ENCODE peak calls at places on chromosome 21, in five cellular contexts. U is IMR-90, L is neuronal stem cell, D is H1, S is H9. K is an unnamed sample.

GRCh38 chr21:24634749-24635148 is 972.5 kb downstream of the MRPL39 start:
- DNase-seq in U (no peak), L (no peak), D (no peak), S (no peak), K (no peak)

GRCh38 chr21:32800056-32800455 is 28.5 kb upstream of the PAXBP1 start:
- DNase-seq in U (peak), L (no peak), D (no peak), S (no peak), K (no peak)

GRCh38 chr21:17343055-17343454 is 169.8 kb upstream of the CXADR start:
- DNase-seq in U (peak), L (peak), D (no peak), S (no peak), K (peak)

GRCh38 chr21:15521644-15522001 is 208.2 kb upstream of the USP25 start:
- DNase-seq in U (no peak), L (no peak), D (no peak), S (no peak), K (no peak)

GRCh38 chr21:32611471-32611997 is 643 bp downstream of the CFAP298 start:
- DNase-seq in U (peak), L (no peak), D (no peak), S (no peak), K (peak)

GRCh38 chr21:21187579-21187978 is 189.4 kb downstream of the NCAM2 start:
- DNase-seq in U (peak), L (no peak), D (no peak), S (no peak), K (no peak)

GRCh38 chr21:27734146-27734545 is 767.3 kb upstream of the ADAMTS5 start:
- DNase-seq in U (peak), L (no peak), D (no peak), S (no peak), K (peak)

GRCh38 chr21:17585875-17586450 is 26.7 kb downstream of the BTG3 start:
- DNase-seq in U (peak), L (peak), D (no peak), S (no peak), K (peak)

GRCh38 chr21:36478941-36479340 is 981 bp downstream of the CLDN14 start:
- DNase-seq in U (no peak), L (no peak), D (peak), S (peak), K (peak)

DNA sequence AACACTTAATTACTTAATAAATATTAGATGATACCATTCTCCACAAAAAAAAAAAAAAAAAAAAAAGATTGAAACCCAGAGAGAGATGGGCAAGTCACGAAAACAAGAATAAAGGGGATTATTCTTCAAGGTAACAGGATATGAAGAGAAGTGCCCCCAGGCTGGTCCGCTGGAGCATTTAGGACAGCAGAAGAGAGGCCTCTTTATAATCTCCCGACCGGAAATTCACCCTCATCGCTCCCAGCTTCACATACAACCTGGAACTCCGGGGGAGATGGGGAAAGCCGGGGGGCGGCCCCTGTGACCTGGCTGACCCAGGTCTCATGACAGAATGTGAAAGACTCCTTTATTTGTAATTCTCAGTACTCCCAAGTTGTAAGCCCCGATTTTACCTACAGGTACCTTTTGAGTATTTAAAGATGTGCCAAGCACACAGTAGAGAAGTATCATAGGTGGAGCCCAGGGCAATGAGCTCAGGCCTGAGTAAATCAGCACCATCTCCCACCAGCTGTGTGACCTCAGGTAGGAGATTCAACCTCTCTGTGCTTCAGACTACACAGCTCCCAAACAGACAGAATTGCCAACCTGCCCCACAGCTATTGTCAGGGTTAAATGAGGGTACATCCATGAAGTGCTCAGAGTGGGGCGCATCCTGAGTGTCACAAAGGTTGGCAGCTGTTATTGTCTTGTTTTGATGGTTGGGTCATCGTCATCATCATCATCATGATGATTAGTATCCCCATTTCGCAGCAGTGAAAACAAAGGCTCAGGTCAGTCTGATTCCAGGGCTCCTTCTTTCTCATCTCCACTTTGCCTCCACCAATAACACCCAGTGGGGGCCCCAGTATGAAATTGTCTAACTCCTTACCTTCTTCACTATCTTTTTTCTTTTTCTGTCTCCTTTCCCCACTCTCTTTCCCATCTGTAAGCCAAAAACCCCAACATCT is 148.4 kb downstream of the PSMG1 start:
- DNase-seq in U (no peak), L (no peak), D (no peak), S (no peak), K (no peak)
- H3K9ac ChIP-seq in U (no peak), L (no peak), D (no peak), S (no peak), K (no peak)

GRCh38 chr21:38295997-38296764 is 39.4 kb downstream of the KCNJ15 start:
- DNase-seq in U (peak), L (no peak), D (no peak), S (no peak), K (no peak)
- H2BK5ac ChIP-seq in U (peak), L (no peak), D (no peak), S (no peak), K (no peak)

GRCh38 chr21:45322960-45323461 is 35.3 kb upstream of the POFUT2 start:
- DNase-seq in U (no peak), L (no peak), D (no peak), S (peak), K (no peak)
- H3K4me2 ChIP-seq in U (no peak), L (no peak), D (no peak), S (no peak), K (no peak)

DNA sequence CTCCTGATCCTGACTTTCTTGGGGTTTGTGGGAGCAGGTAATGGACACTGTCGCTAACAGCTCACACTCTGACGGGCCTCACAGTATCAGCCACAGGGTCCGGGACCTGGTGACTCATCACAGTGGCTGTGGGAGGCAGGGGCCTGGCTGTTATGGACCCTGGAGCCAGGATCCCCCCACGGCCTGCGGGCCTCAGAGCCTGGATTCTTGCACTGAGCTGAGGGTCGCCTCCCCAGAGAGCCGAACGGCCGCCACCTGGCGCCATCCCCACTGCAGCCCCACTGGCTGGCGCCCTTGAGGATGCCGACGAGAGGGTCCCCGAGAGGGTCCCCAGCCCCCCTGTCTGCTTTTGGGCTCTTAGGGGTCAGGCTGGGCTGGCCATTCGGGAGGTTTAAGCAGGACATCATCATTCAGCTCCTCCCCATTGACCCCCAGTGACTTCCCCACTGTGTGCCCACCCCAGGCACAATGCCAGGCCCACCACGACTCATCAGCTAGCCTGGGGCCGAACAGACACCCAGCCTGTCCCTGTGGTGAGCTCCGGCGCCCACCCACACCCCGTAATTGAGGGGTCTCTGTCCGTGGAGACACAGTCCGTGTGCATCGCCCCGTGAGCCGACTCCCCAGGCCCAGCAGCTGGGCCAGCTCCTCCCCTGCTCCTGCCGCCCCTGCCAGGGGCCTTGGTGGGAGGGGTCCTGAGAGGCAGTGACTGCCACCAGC is 30.8 kb upstream of the TRAPPC10 start:
- DNase-seq in U (no peak), L (no peak), D (no peak), S (no peak), K (no peak)
- H3K9ac ChIP-seq in U (no peak), L (no peak), D (no peak), S (no peak), K (no peak)

GRCh38 chr21:39661121-39661520 is 48.4 kb downstream of the B3GALT5 start:
- DNase-seq in U (no peak), L (no peak), D (no peak), S (no peak), K (no peak)

GRCh38 chr21:39660191-39660590 is 47.5 kb downstream of the B3GALT5 start:
- DNase-seq in U (peak), L (no peak), D (no peak), S (no peak), K (no peak)

GRCh38 chr21:39660596-39660995 is 47.9 kb downstream of the B3GALT5 start:
- DNase-seq in U (peak), L (no peak), D (no peak), S (no peak), K (peak)

GRCh38 chr21:39658066-39658465 is 45.3 kb downstream of the B3GALT5 start:
- DNase-seq in U (no peak), L (no peak), D (no peak), S (no peak), K (no peak)

DNA sequence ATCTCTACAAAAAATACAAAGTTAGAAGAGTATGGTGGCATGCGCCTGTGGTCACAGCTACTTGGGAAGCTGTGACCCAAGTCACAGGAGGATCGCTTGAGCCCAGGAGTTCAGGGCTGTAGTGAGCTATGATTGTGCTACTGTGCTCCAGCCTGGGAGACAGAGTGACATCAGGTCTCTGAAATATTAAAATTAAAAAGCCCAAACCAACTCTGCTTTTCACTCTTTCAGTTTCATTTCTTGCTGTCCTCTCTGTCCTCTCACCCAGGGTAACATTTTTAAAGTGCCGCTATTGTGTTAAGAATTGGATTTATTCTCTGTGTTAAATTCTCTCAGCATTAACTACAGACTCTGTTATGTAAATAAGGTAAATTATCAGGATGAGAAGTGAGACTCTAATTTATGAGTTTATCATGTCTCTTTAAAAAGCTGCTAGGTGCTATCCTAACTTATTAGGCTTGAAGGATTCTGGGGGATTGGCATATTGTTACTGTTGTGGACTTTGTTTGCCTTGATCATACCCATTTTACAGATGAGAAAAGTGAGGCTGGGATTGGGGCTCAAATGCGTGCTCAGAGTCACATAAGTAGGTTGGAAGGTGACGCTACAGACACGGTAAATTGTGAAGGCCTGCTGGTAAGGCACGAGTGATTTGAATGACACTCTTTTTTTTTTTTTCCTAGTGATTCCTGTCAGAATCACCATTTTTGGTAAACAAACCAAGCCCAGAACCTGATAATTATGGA is 46.5 kb downstream of the B3GALT5 start:
- DNase-seq in U (no peak), L (no peak), D (no peak), S (no peak), K (no peak)
- H2BK5ac ChIP-seq in U (no peak), L (no peak), D (no peak), S (no peak), K (no peak)

DNA sequence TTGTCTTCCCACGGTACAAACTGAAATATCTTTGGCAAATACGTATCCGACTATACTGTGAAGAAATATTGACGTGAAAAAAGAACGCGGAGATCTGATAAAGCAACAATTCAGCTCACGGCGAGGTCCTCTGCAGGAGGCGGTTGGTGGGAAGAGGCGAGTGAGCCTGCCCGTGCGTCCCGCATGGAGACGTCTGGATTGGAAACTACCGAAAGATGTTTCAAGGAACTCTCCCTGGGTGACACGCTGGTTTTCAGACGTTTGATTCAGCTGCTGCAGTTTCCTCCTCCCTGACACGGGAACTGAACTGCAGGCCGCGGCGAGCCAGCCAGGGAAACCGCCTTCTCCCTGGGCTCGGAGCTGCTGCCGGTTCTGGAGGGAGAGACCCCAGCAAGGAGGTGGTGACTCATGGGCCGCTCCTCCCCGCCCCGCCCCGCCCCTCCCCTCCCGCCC is 390 bp upstream of the COL6A1 start:
- DNase-seq in U (peak), L (peak), D (peak), S (peak), K (peak)
- H3K4me2 ChIP-seq in U (peak), L (peak), D (peak), S (peak), K (peak)

GRCh38 chr21:41897690-41898089 is 18.5 kb upstream of the PRDM15 start:
- DNase-seq in U (no peak), L (peak), D (peak), S (peak), K (no peak)

GRCh38 chr21:41897047-41897669 is 18.0 kb upstream of the PRDM15 start:
- DNase-seq in U (no peak), L (no peak), D (no peak), S (no peak), K (no peak)

GRCh38 chr21:41894922-41895557 is 15.9 kb upstream of the PRDM15 start:
- DNase-seq in U (peak), L (no peak), D (no peak), S (no peak), K (peak)

GRCh38 chr21:41894511-41894910 is 15.4 kb upstream of the PRDM15 start:
- DNase-seq in U (no peak), L (no peak), D (no peak), S (no peak), K (no peak)

GRCh38 chr21:41895643-41896493 is 16.7 kb upstream of the PRDM15 start:
- DNase-seq in U (peak), L (no peak), D (peak), S (peak), K (peak)
- H3K9ac ChIP-seq in U (no peak), L (peak), D (no peak), S (no peak), K (no peak)

K was measured in mesendoderm.